ENCODE peak calls at places on chromosome 11, in nine cellular contexts. One of them, this sample, is unnamed.

GRCh38 chr11:69934861-69935494 is 115.8 kb upstream of the FGF3 start:
- DNase-seq in AG09319: no peak
- DNase-seq in nephron progenitor cell: no peak
- DNase-seq in endothelial cell: no peak
- DNase-seq in ovary: no peak
- DNase-seq in prostate gland: no peak
- DNase-seq in AG09309: no peak
- DNase-seq in kidney epithelial cell: no peak
- DNase-seq in epithelial cell of proximal tubule: no peak
- DNase-seq in this sample: no peak

GRCh38 chr11:130202818-130203671 is 43.5 kb downstream of the ST14 start:
- DNase-seq in AG09319: no peak
- DNase-seq in nephron progenitor cell: no peak
- DNase-seq in endothelial cell: no peak
- DNase-seq in ovary: no peak
- DNase-seq in prostate gland: no peak
- DNase-seq in AG09309: no peak
- DNase-seq in kidney epithelial cell: no peak
- DNase-seq in epithelial cell of proximal tubule: no peak
- DNase-seq in this sample: no peak

GRCh38 chr11:87548797-87549196 is 511.1 kb downstream of the TMEM135 start:
- DNase-seq in AG09319: no peak
- DNase-seq in nephron progenitor cell: no peak
- DNase-seq in endothelial cell: no peak
- DNase-seq in ovary: no peak
- DNase-seq in prostate gland: no peak
- DNase-seq in AG09309: no peak
- DNase-seq in kidney epithelial cell: no peak
- DNase-seq in epithelial cell of proximal tubule: no peak
- DNase-seq in this sample: no peak

GRCh38 chr11:88246680-88247079 is 71.4 kb upstream of the RAB38 start:
- DNase-seq in AG09319: peak; percentile 85
- DNase-seq in nephron progenitor cell: no peak
- DNase-seq in endothelial cell: no peak
- DNase-seq in ovary: no peak
- DNase-seq in prostate gland: no peak
- DNase-seq in AG09309: peak; percentile 76
- DNase-seq in kidney epithelial cell: peak; percentile 55
- DNase-seq in epithelial cell of proximal tubule: peak; percentile 70
- DNase-seq in this sample: no peak

GRCh38 chr11:20676658-20677057 is 7.3 kb downstream of the NELL1 start:
- DNase-seq in AG09319: no peak
- DNase-seq in nephron progenitor cell: no peak
- DNase-seq in endothelial cell: no peak
- DNase-seq in ovary: no peak
- DNase-seq in prostate gland: no peak
- DNase-seq in AG09309: no peak
- DNase-seq in kidney epithelial cell: no peak
- DNase-seq in epithelial cell of proximal tubule: no peak
- DNase-seq in this sample: no peak

GRCh38 chr11:2540521-2541320 is 95.9 kb downstream of the KCNQ1 start:
- DNase-seq in AG09319: no peak
- DNase-seq in nephron progenitor cell: no peak
- DNase-seq in endothelial cell: no peak
- DNase-seq in ovary: peak; percentile 5
- DNase-seq in prostate gland: no peak
- DNase-seq in AG09309: no peak
- DNase-seq in kidney epithelial cell: no peak
- DNase-seq in epithelial cell of proximal tubule: no peak
- DNase-seq in this sample: no peak

GRCh38 chr11:12091957-12092558 is 18.3 kb upstream of the MICAL2 start:
- DNase-seq in AG09319: no peak
- DNase-seq in nephron progenitor cell: no peak
- DNase-seq in endothelial cell: no peak
- DNase-seq in ovary: no peak
- DNase-seq in prostate gland: no peak
- DNase-seq in AG09309: no peak
- DNase-seq in kidney epithelial cell: no peak
- DNase-seq in epithelial cell of proximal tubule: no peak
- DNase-seq in this sample: no peak

GRCh38 chr11:35907648-35908431 is 36.0 kb upstream of the LDLRAD3 start:
- DNase-seq in AG09319: no peak
- DNase-seq in nephron progenitor cell: no peak
- DNase-seq in endothelial cell: no peak
- DNase-seq in ovary: no peak
- DNase-seq in prostate gland: peak; percentile 90
- DNase-seq in AG09309: no peak
- DNase-seq in kidney epithelial cell: peak; percentile 34
- DNase-seq in epithelial cell of proximal tubule: peak; percentile 33
- DNase-seq in this sample: peak; percentile 57

GRCh38 chr11:95095858-95096587 is 6.4 kb downstream of the ENDOD1 start:
- DNase-seq in AG09319: peak; percentile 49
- DNase-seq in nephron progenitor cell: no peak
- DNase-seq in endothelial cell: no peak
- DNase-seq in ovary: no peak
- DNase-seq in prostate gland: no peak
- DNase-seq in AG09309: no peak
- DNase-seq in kidney epithelial cell: no peak
- DNase-seq in epithelial cell of proximal tubule: no peak
- DNase-seq in this sample: peak; percentile 77

GRCh38 chr11:67484847-67485311 is 2.1 kb downstream of the AIP start:
- DNase-seq in AG09319: no peak
- DNase-seq in nephron progenitor cell: no peak
- DNase-seq in endothelial cell: no peak
- DNase-seq in ovary: peak; percentile 20
- DNase-seq in prostate gland: no peak
- DNase-seq in AG09309: no peak
- DNase-seq in kidney epithelial cell: no peak
- DNase-seq in epithelial cell of proximal tubule: no peak
- DNase-seq in this sample: peak; percentile 81

GRCh38 chr11:67289226-67289650 is at the start of gene ANKRD13D:
- DNase-seq in AG09319: no peak
- DNase-seq in nephron progenitor cell: no peak
- DNase-seq in endothelial cell: no peak
- DNase-seq in ovary: no peak
- DNase-seq in prostate gland: no peak
- DNase-seq in AG09309: no peak
- DNase-seq in kidney epithelial cell: no peak
- DNase-seq in epithelial cell of proximal tubule: no peak
- DNase-seq in this sample: no peak

GRCh38 chr11:68377389-68377795 is 65.0 kb downstream of the LRP5 start:
- DNase-seq in AG09319: no peak
- DNase-seq in nephron progenitor cell: no peak
- DNase-seq in endothelial cell: no peak
- DNase-seq in ovary: peak; percentile 42
- DNase-seq in prostate gland: no peak
- DNase-seq in AG09309: no peak
- DNase-seq in kidney epithelial cell: no peak
- DNase-seq in epithelial cell of proximal tubule: no peak
- DNase-seq in this sample: no peak

DNA sequence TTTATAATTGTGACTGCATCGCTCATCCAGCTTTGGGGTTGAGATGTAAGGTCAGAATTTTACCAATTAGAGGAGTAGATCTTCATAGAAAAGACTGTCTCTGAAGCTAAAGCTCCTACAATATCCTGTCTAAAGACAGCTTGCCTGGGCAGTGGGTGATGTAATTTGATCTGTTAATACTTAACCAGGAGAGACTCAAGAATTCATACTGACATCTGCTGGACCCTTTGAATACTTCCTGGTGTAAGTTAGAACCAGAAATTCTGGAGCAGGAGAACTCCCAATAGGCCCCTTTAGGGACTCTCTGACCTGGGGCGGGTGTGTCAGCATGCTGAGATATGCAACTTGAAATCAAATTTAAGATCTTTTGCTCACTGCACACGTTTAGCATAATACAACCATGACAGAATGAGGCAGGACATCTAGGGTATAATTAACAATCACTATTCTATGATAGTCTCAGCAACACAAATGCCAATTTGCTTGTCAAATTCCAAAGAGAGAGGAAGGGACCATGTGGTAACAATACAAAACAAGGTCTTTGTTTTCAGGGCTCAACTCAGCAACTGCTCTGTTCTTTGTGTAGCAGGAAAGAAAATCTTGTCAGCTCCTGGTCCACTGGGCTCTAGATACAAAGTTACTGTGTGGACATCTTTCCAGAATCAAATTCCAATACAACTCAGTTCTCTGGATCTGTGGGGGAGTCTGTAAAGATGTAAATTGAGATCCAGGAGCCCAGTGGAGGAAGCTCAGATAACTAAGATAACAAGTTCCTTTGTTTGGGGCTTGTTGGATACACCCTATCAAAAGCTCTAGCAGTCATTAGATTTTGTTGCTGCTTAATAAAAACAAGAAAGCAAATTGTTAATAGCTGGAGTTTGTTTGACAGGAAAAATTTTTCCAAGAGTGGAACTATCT is 144.0 kb downstream of the INSC start:
- DNase-seq in AG09319: no peak
- DNase-seq in nephron progenitor cell: no peak
- DNase-seq in endothelial cell: no peak
- DNase-seq in ovary: no peak
- DNase-seq in prostate gland: no peak
- DNase-seq in AG09309: no peak
- DNase-seq in kidney epithelial cell: peak; percentile 70
- DNase-seq in epithelial cell of proximal tubule: peak; percentile 59
- DNase-seq in this sample: no peak
- TF ChIP-seq CTCF in AG09319: no peak
- TF ChIP-seq CTCF in nephron progenitor cell: no peak
- TF ChIP-seq CTCF in endothelial cell: no peak
- TF ChIP-seq CTCF in ovary: no peak
- TF ChIP-seq CTCF in prostate gland: no peak
- TF ChIP-seq CTCF in AG09309: no peak
- TF ChIP-seq CTCF in kidney epithelial cell: peak; percentile 61
- TF ChIP-seq CTCF in epithelial cell of proximal tubule: peak; percentile 60
- TF ChIP-seq CTCF in this sample: no peak

DNA sequence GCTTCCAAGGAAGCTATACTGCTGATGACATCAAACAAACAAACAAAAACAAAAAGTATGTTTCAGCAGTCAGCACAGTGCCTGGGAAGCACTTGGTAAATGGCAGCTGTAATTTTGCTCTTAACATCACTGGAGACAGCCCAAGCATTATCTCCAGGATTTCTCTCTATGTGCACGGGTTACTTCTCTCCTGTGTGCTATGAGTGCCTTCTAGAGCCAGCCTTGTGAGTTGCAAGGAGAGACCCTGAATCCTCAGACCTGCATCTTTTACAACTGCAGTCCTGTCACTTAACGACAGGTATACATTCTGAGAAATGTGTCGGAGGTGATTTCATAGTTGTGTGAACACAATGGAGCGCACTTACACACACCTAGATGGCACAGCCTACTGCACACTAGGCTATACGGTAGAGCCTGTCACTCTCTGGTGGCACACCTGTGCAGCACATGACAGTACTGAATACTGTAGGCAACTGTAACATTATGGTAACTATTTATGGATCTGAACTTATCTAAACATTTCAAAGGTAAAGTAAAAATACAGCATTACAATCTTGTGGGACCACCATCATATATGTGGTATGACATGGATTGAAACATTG is 662.5 kb upstream of the B3GAT1 start:
- DNase-seq in AG09319: no peak
- DNase-seq in nephron progenitor cell: no peak
- DNase-seq in endothelial cell: no peak
- DNase-seq in ovary: no peak
- DNase-seq in prostate gland: no peak
- DNase-seq in AG09309: no peak
- DNase-seq in kidney epithelial cell: no peak
- DNase-seq in epithelial cell of proximal tubule: no peak
- DNase-seq in this sample: no peak
- TF ChIP-seq CTCF in AG09319: no peak
- TF ChIP-seq CTCF in nephron progenitor cell: peak; percentile 35
- TF ChIP-seq CTCF in endothelial cell: no peak
- TF ChIP-seq CTCF in ovary: no peak
- TF ChIP-seq CTCF in prostate gland: no peak
- TF ChIP-seq CTCF in AG09309: peak; percentile 23
- TF ChIP-seq CTCF in kidney epithelial cell: no peak
- TF ChIP-seq CTCF in epithelial cell of proximal tubule: peak; percentile 54
- TF ChIP-seq CTCF in this sample: peak; percentile 27

DNA sequence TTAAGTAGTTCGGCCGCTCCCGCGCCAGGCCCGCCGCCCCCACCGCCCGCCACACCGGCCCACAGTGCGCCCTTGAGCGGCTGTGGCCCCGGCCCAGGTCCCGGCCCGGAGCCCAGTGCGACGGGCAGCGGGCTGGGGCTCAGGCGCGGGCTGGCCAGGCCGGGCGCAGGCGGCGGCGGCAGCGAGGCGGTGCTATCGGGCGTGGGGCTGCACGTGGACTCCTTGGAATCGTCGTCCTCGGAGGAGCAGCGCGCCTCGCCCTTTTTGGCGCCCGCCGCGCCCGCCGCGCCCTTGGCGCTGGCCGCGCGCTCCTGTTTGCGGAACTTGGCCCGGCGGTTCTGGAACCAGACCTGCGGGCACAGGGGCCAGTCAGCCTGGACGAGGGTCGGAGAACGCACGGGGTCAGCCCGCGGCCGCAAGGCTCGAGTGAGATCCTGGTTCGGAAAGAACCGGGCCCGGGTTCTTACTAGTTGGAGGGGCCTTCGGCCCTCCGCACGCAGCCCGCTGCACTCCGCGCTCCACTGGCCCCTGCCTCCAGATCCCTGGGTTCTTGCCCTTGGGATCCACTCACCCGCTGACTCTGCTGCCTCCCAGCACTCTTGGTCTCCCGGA is 4.0 kb downstream of the PHOX2A start:
- DNase-seq in AG09319: no peak
- DNase-seq in nephron progenitor cell: peak; percentile 56
- DNase-seq in endothelial cell: peak; percentile 38
- DNase-seq in ovary: peak; percentile 70
- DNase-seq in prostate gland: peak; percentile 47
- DNase-seq in AG09309: no peak
- DNase-seq in kidney epithelial cell: no peak
- DNase-seq in epithelial cell of proximal tubule: no peak
- DNase-seq in this sample: no peak
- TF ChIP-seq CTCF in AG09319: no peak
- TF ChIP-seq CTCF in nephron progenitor cell: no peak
- TF ChIP-seq CTCF in endothelial cell: no peak
- TF ChIP-seq CTCF in ovary: peak; percentile 9
- TF ChIP-seq CTCF in prostate gland: peak; percentile 46
- TF ChIP-seq CTCF in AG09309: no peak
- TF ChIP-seq CTCF in kidney epithelial cell: no peak
- TF ChIP-seq CTCF in epithelial cell of proximal tubule: no peak
- TF ChIP-seq CTCF in this sample: no peak

DNA sequence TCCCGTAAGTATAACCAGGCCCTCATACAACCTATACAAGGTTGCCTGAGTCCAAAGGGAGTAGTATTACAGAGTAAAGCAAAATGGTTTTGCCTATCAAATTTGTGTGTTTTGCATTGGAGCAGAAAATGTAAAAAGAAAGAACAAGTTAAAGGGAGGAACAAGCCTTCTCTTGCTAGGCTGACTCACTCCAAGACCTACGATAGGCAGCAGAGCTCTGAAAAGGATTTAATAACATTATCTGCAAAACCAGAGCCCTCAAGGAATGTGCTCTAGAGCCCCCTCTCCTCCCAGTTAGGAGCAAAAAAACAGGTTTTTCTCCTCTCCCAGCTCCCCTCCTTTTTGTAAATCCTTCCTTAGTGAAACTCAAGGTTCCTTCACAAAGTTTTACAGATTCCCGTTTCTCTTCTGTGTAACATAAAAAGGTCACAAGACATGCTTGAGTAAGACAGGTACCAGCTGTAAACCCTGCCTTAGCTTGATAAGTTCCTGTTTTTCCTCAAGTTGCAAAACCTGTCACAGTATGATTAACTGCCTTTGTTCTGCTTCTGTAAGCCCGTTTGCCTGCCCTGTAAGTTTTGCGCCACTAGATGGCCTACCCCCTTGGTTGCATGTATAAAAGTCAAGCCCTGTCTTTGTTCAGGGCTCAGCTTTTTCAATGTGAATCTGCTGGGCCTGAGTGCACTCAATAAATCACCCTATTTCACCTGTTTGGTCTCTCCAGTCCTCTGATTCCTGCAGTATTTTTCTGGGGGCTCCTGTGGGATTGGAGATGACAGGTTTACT is 498.2 kb downstream of the KCNA4 start:
- DNase-seq in AG09319: no peak
- DNase-seq in nephron progenitor cell: no peak
- DNase-seq in endothelial cell: no peak
- DNase-seq in ovary: no peak
- DNase-seq in prostate gland: no peak
- DNase-seq in AG09309: no peak
- DNase-seq in kidney epithelial cell: no peak
- DNase-seq in epithelial cell of proximal tubule: peak; percentile 35
- DNase-seq in this sample: no peak
- TF ChIP-seq CTCF in AG09319: no peak
- TF ChIP-seq CTCF in nephron progenitor cell: peak; percentile 8
- TF ChIP-seq CTCF in endothelial cell: no peak
- TF ChIP-seq CTCF in ovary: no peak
- TF ChIP-seq CTCF in prostate gland: no peak
- TF ChIP-seq CTCF in AG09309: no peak
- TF ChIP-seq CTCF in kidney epithelial cell: no peak
- TF ChIP-seq CTCF in epithelial cell of proximal tubule: peak; percentile 51
- TF ChIP-seq CTCF in this sample: peak; percentile 19